ENCODE peak calls at places on chromosomes 11 and 22, in nine cellular contexts. B is neural crest cell; K is NCI-H460; J is NCI-H510A treated with DMSO at 0.1 percent for 48 hours; F is amygdala; G is stimulated activated CD8-positive, alpha-beta memory T cell treated with anti-CD3 and anti-CD28 coated beads, Interleukin-7, amount 100 ng/mL, for 48 hours; M is activated T-helper 1 cell treated with anti-CD3 and anti-CD28 coated beads, Interleukin-12 subunit alpha, Interleukin-12 subunit beta, Interleukin-2, Interleukin-4 antibody, amounts not matched to agents 30 ng/mL and 10 ng/mL and 1 ng/mL, durations not matched to agents 14 hours and 24 hours and 36 hours; X is DMS53; D is foreskin fibroblast. R is an unnamed sample.

GRCh38 chr22:33923660-33924246 is 3.5 kb upstream of the LARGE1 start:
- DNase-seq in B (peak), K (peak), J (peak), F (peak), G (no peak), M (no peak), X (peak), D (peak), R (peak)

GRCh38 chr22:42439821-42440674 is 7.8 kb upstream of the NFAM1 start:
- DNase-seq in B (no peak), K (no peak), J (no peak), F (no peak), G (no peak), M (no peak), X (no peak), D (peak), R (no peak)

GRCh38 chr11:382081-382643 is 11.8 kb upstream of the PKP3 start:
- DNase-seq in B (no peak), K (no peak), J (no peak), F (no peak), G (no peak), M (no peak), X (no peak), D (no peak), R (no peak)

GRCh38 chr11:11308249-11308648 is 44.8 kb downstream of the CSNK2A3 start:
- DNase-seq in B (no peak), K (no peak), J (no peak), F (no peak), G (no peak), M (no peak), X (no peak), D (no peak), R (no peak)

GRCh38 chr11:3030289-3031070 is 26.7 kb downstream of the CARS1 start:
- DNase-seq in B (no peak), K (no peak), J (no peak), F (no peak), G (no peak), M (no peak), X (no peak), D (peak), R (no peak)

GRCh38 chr22:44462246-44463015 is 35.6 kb downstream of the RTL6 start:
- DNase-seq in B (no peak), K (no peak), J (no peak), F (no peak), G (no peak), M (no peak), X (no peak), D (no peak), R (no peak)

GRCh38 chr11:30788849-30789248 is 202.7 kb upstream of the MPPED2 start:
- DNase-seq in B (no peak), K (no peak), J (no peak), F (no peak), G (no peak), M (no peak), X (peak), D (no peak), R (no peak)

GRCh38 chr11:71332046-71332445 is 79.7 kb upstream of the SHANK2 start:
- DNase-seq in B (no peak), K (no peak), J (no peak), F (no peak), G (no peak), M (no peak), X (no peak), D (no peak), R (no peak)

GRCh38 chr11:30710216-30710615 is 124.1 kb upstream of the MPPED2 start:
- DNase-seq in B (no peak), K (no peak), J (no peak), F (no peak), G (no peak), M (no peak), X (no peak), D (no peak), R (no peak)